ENCODE peak calls at places on chromosomes 13 and 19, in five cellular contexts. R is hepatocyte, I is HFF-Myc, M is immature natural killer cell, H is cerebellar cortex. Q is an unnamed sample.

GRCh38 chr13:112052213-112052612 is 14.7 kb upstream of the SOX1 start:
- DNase-seq in R (no peak), I (no peak), M (no peak), H (no peak), Q (no peak)

GRCh38 chr13:34931572-34931971 is 10.5 kb upstream of the NBEA start:
- DNase-seq in R (no peak), I (no peak), M (no peak), H (no peak), Q (no peak)

GRCh38 chr13:111414341-111414740 is 93.9 kb downstream of the TEX29 start:
- DNase-seq in R (no peak), I (no peak), M (no peak), H (no peak), Q (no peak)

GRCh38 chr19:54207908-54208783 is 7.5 kb downstream of the RPS9 start:
- DNase-seq in R (peak; percentile 79), I (no peak), M (peak; percentile 16), H (peak; percentile 66), Q (no peak)

GRCh38 chr13:83798731-83799130 is 83.5 kb downstream of the SLITRK1 start:
- DNase-seq in R (no peak), I (no peak), M (no peak), H (no peak), Q (no peak)

GRCh38 chr13:110801044-110801443 is 87.5 kb downstream of the ING1 start:
- DNase-seq in R (no peak), I (no peak), M (peak; percentile 30), H (no peak), Q (no peak)

GRCh38 chr13:41678320-41678719 is 221.0 kb downstream of the RGCC start:
- DNase-seq in R (no peak), I (no peak), M (no peak), H (no peak), Q (no peak)

GRCh38 chr19:28609091-28609755 is 603.7 kb downstream of the UQCRFS1 start:
- DNase-seq in R (no peak), I (no peak), M (no peak), H (no peak), Q (no peak)

GRCh38 chr13:44870456-44870929 is 118.8 kb downstream of the NUFIP1 start:
- DNase-seq in R (no peak), I (no peak), M (no peak), H (no peak), Q (no peak)

GRCh38 chr19:48674921-48675824 is 2.4 kb upstream of the NTN5 start:
- DNase-seq in R (peak; percentile 93), I (peak; percentile 65), M (peak; percentile 76), H (peak; percentile 95), Q (peak; percentile 99)

GRCh38 chr13:100594731-100595130 is 6.1 kb upstream of the GGACT start:
- DNase-seq in R (peak; percentile 30), I (no peak), M (no peak), H (no peak), Q (no peak)

GRCh38 chr19:19650331-19650730 is 6.9 kb upstream of the GMIP start:
- DNase-seq in R (no peak), I (no peak), M (no peak), H (no peak), Q (no peak)

GRCh38 chr13:109100705-109101104 is 471.3 kb downstream of the MYO16 start:
- DNase-seq in R (no peak), I (no peak), M (no peak), H (no peak), Q (no peak)

GRCh38 chr19:49338691-49339363 is 3.6 kb downstream of the CD37 start:
- DNase-seq in R (peak; percentile 93), I (no peak), M (no peak), H (no peak), Q (peak; percentile 49)

GRCh38 chr13:19581675-19582074 is 20.3 kb upstream of the TPTE2 start:
- DNase-seq in R (no peak), I (no peak), M (no peak), H (no peak), Q (no peak)

GRCh38 chr19:5150331-5150901 is 181.5 kb downstream of the KDM4B start:
- DNase-seq in R (no peak), I (no peak), M (no peak), H (no peak), Q (no peak)

GRCh38 chr19:35438527-35438926 is 9.5 kb upstream of the FFAR2 start:
- DNase-seq in R (no peak), I (no peak), M (no peak), H (no peak), Q (no peak)

GRCh38 chr19:55901369-55902079 is 30.6 kb downstream of the NLRP13 start:
- DNase-seq in R (no peak), I (no peak), M (no peak), H (no peak), Q (no peak)

GRCh38 chr19:7874080-7874856 is at the start of gene PRR36:
- DNase-seq in R (peak; percentile 76), I (no peak), M (no peak), H (peak; percentile 90), Q (no peak)

GRCh38 chr19:34577531-34578101 is 96.1 kb downstream of the WTIP start:
- DNase-seq in R (no peak), I (no peak), M (no peak), H (no peak), Q (no peak)

GRCh38 chr19:15265849-15266248 is 33.6 kb upstream of the EPHX3 start:
- DNase-seq in R (peak; percentile 67), I (peak; percentile 85), M (no peak), H (peak; percentile 64), Q (no peak)

GRCh38 chr19:11020982-11021759 is 60.3 kb downstream of the SMARCA4 start:
- DNase-seq in R (no peak), I (no peak), M (no peak), H (peak; percentile 37), Q (no peak)

GRCh38 chr19:21221653-21222052 is 79.8 kb downstream of the ZNF431 start:
- DNase-seq in R (no peak), I (no peak), M (no peak), H (peak; percentile 16), Q (no peak)

GRCh38 chr13:75537401-75538365 is at the start of gene COMMD6:
- DNase-seq in R (peak; percentile 89), I (peak; percentile 80), M (peak; percentile 75), H (peak; percentile 86), Q (peak; percentile 80)

GRCh38 chr13:85528578-85529215 is 270.5 kb downstream of the SLITRK6 start:
- DNase-seq in R (no peak), I (peak; percentile 35), M (no peak), H (peak; percentile 4), Q (no peak)

GRCh38 chr13:24610956-24611355 is 69.3 kb upstream of the ATP12A start:
- DNase-seq in R (no peak), I (no peak), M (no peak), H (no peak), Q (no peak)

Q was measured in HuH-7.5.